ENCODE peak calls at places on chromosomes 11 and 22, in six cellular contexts. One of them, this sample, is unnamed.

GRCh38 chr11:33689089-33689488 is 11.5 kb downstream of the C11orf91 start:
- DNase-seq in activated CD8-positive, alpha-beta memory T cell treated with anti-CD3 and anti-CD28 coated beads, Interleukin-2, amount 50 U/mL, for 48 hours: no peak
- DNase-seq in stimulated activated CD4-positive, alpha-beta T cell treated with anti-CD3 and anti-CD28 coated beads, Interleukin-4, amount 100 ng/mL, for 48 hours: no peak
- DNase-seq in CD8-positive, alpha-beta T cell: no peak
- DNase-seq in kidney tubule cell: peak; percentile 87
- DNase-seq in GM13977: no peak
- DNase-seq in this sample: no peak

GRCh38 chr22:23387827-23388491 is 192.1 kb downstream of the IGLL1 start:
- DNase-seq in activated CD8-positive, alpha-beta memory T cell treated with anti-CD3 and anti-CD28 coated beads, Interleukin-2, amount 50 U/mL, for 48 hours: no peak
- DNase-seq in stimulated activated CD4-positive, alpha-beta T cell treated with anti-CD3 and anti-CD28 coated beads, Interleukin-4, amount 100 ng/mL, for 48 hours: no peak
- DNase-seq in CD8-positive, alpha-beta T cell: no peak
- DNase-seq in kidney tubule cell: no peak
- DNase-seq in GM13977: no peak
- DNase-seq in this sample: no peak

GRCh38 chr11:60870276-60870675 is 2.9 kb downstream of the ZP1 start:
- DNase-seq in activated CD8-positive, alpha-beta memory T cell treated with anti-CD3 and anti-CD28 coated beads, Interleukin-2, amount 50 U/mL, for 48 hours: no peak
- DNase-seq in stimulated activated CD4-positive, alpha-beta T cell treated with anti-CD3 and anti-CD28 coated beads, Interleukin-4, amount 100 ng/mL, for 48 hours: no peak
- DNase-seq in CD8-positive, alpha-beta T cell: no peak
- DNase-seq in kidney tubule cell: no peak
- DNase-seq in GM13977: no peak
- DNase-seq in this sample: no peak

GRCh38 chr11:16049611-16050010 is 306.7 kb downstream of the SOX6 start:
- DNase-seq in activated CD8-positive, alpha-beta memory T cell treated with anti-CD3 and anti-CD28 coated beads, Interleukin-2, amount 50 U/mL, for 48 hours: no peak
- DNase-seq in stimulated activated CD4-positive, alpha-beta T cell treated with anti-CD3 and anti-CD28 coated beads, Interleukin-4, amount 100 ng/mL, for 48 hours: no peak
- DNase-seq in CD8-positive, alpha-beta T cell: no peak
- DNase-seq in kidney tubule cell: no peak
- DNase-seq in GM13977: no peak
- DNase-seq in this sample: no peak

GRCh38 chr22:29257751-29258181 is 10.0 kb downstream of the RHBDD3 start:
- DNase-seq in activated CD8-positive, alpha-beta memory T cell treated with anti-CD3 and anti-CD28 coated beads, Interleukin-2, amount 50 U/mL, for 48 hours: no peak
- DNase-seq in stimulated activated CD4-positive, alpha-beta T cell treated with anti-CD3 and anti-CD28 coated beads, Interleukin-4, amount 100 ng/mL, for 48 hours: no peak
- DNase-seq in CD8-positive, alpha-beta T cell: no peak
- DNase-seq in kidney tubule cell: no peak
- DNase-seq in GM13977: no peak
- DNase-seq in this sample: no peak

GRCh38 chr11:67545280-67545679 is 22.0 kb upstream of the CABP2 start:
- DNase-seq in activated CD8-positive, alpha-beta memory T cell treated with anti-CD3 and anti-CD28 coated beads, Interleukin-2, amount 50 U/mL, for 48 hours: no peak
- DNase-seq in stimulated activated CD4-positive, alpha-beta T cell treated with anti-CD3 and anti-CD28 coated beads, Interleukin-4, amount 100 ng/mL, for 48 hours: no peak
- DNase-seq in CD8-positive, alpha-beta T cell: no peak
- DNase-seq in kidney tubule cell: peak; percentile 78
- DNase-seq in GM13977: no peak
- DNase-seq in this sample: no peak

GRCh38 chr11:15291885-15292284 is 177.2 kb downstream of the INSC start:
- DNase-seq in activated CD8-positive, alpha-beta memory T cell treated with anti-CD3 and anti-CD28 coated beads, Interleukin-2, amount 50 U/mL, for 48 hours: no peak
- DNase-seq in stimulated activated CD4-positive, alpha-beta T cell treated with anti-CD3 and anti-CD28 coated beads, Interleukin-4, amount 100 ng/mL, for 48 hours: no peak
- DNase-seq in CD8-positive, alpha-beta T cell: no peak
- DNase-seq in kidney tubule cell: peak; percentile 33
- DNase-seq in GM13977: no peak
- DNase-seq in this sample: no peak

GRCh38 chr11:101445761-101446160 is 138.0 kb downstream of the TRPC6 start:
- DNase-seq in activated CD8-positive, alpha-beta memory T cell treated with anti-CD3 and anti-CD28 coated beads, Interleukin-2, amount 50 U/mL, for 48 hours: no peak
- DNase-seq in stimulated activated CD4-positive, alpha-beta T cell treated with anti-CD3 and anti-CD28 coated beads, Interleukin-4, amount 100 ng/mL, for 48 hours: no peak
- DNase-seq in CD8-positive, alpha-beta T cell: no peak
- DNase-seq in kidney tubule cell: peak; percentile 59
- DNase-seq in GM13977: no peak
- DNase-seq in this sample: no peak

GRCh38 chr11:96091476-96091875 is 167.6 kb upstream of the MTMR2 start:
- DNase-seq in activated CD8-positive, alpha-beta memory T cell treated with anti-CD3 and anti-CD28 coated beads, Interleukin-2, amount 50 U/mL, for 48 hours: no peak
- DNase-seq in stimulated activated CD4-positive, alpha-beta T cell treated with anti-CD3 and anti-CD28 coated beads, Interleukin-4, amount 100 ng/mL, for 48 hours: no peak
- DNase-seq in CD8-positive, alpha-beta T cell: no peak
- DNase-seq in kidney tubule cell: peak; percentile 56
- DNase-seq in GM13977: no peak
- DNase-seq in this sample: no peak

GRCh38 chr22:28139993-28140392 is 220.9 kb upstream of the PITPNB start:
- DNase-seq in activated CD8-positive, alpha-beta memory T cell treated with anti-CD3 and anti-CD28 coated beads, Interleukin-2, amount 50 U/mL, for 48 hours: no peak
- DNase-seq in stimulated activated CD4-positive, alpha-beta T cell treated with anti-CD3 and anti-CD28 coated beads, Interleukin-4, amount 100 ng/mL, for 48 hours: no peak
- DNase-seq in CD8-positive, alpha-beta T cell: no peak
- DNase-seq in kidney tubule cell: peak; percentile 90
- DNase-seq in GM13977: no peak
- DNase-seq in this sample: no peak

GRCh38 chr11:125591659-125592304 is 870 bp upstream of the STT3A start:
- DNase-seq in activated CD8-positive, alpha-beta memory T cell treated with anti-CD3 and anti-CD28 coated beads, Interleukin-2, amount 50 U/mL, for 48 hours: peak; percentile 72
- DNase-seq in stimulated activated CD4-positive, alpha-beta T cell treated with anti-CD3 and anti-CD28 coated beads, Interleukin-4, amount 100 ng/mL, for 48 hours: peak; percentile 25
- DNase-seq in CD8-positive, alpha-beta T cell: no peak
- DNase-seq in kidney tubule cell: peak; percentile 49
- DNase-seq in GM13977: peak; percentile 31
- DNase-seq in this sample: no peak

GRCh38 chr11:71080239-71081097 is 171.9 kb downstream of the SHANK2 start:
- DNase-seq in activated CD8-positive, alpha-beta memory T cell treated with anti-CD3 and anti-CD28 coated beads, Interleukin-2, amount 50 U/mL, for 48 hours: peak; percentile 75
- DNase-seq in stimulated activated CD4-positive, alpha-beta T cell treated with anti-CD3 and anti-CD28 coated beads, Interleukin-4, amount 100 ng/mL, for 48 hours: peak; percentile 53
- DNase-seq in CD8-positive, alpha-beta T cell: no peak
- DNase-seq in kidney tubule cell: peak; percentile 75
- DNase-seq in GM13977: peak; percentile 77
- DNase-seq in this sample: no peak

GRCh38 chr22:36145881-36146280 is 14.7 kb downstream of the APOL3 start:
- DNase-seq in activated CD8-positive, alpha-beta memory T cell treated with anti-CD3 and anti-CD28 coated beads, Interleukin-2, amount 50 U/mL, for 48 hours: no peak
- DNase-seq in stimulated activated CD4-positive, alpha-beta T cell treated with anti-CD3 and anti-CD28 coated beads, Interleukin-4, amount 100 ng/mL, for 48 hours: no peak
- DNase-seq in CD8-positive, alpha-beta T cell: no peak
- DNase-seq in kidney tubule cell: no peak
- DNase-seq in GM13977: no peak
- DNase-seq in this sample: no peak

GRCh38 chr22:20508815-20509271 is 1.4 kb downstream of the MED15 start:
- DNase-seq in activated CD8-positive, alpha-beta memory T cell treated with anti-CD3 and anti-CD28 coated beads, Interleukin-2, amount 50 U/mL, for 48 hours: no peak
- DNase-seq in stimulated activated CD4-positive, alpha-beta T cell treated with anti-CD3 and anti-CD28 coated beads, Interleukin-4, amount 100 ng/mL, for 48 hours: no peak
- DNase-seq in CD8-positive, alpha-beta T cell: no peak
- DNase-seq in kidney tubule cell: peak; percentile 20
- DNase-seq in GM13977: no peak
- DNase-seq in this sample: no peak

GRCh38 chr11:25317221-25317620 is 820.4 kb downstream of the LUZP2 start:
- DNase-seq in activated CD8-positive, alpha-beta memory T cell treated with anti-CD3 and anti-CD28 coated beads, Interleukin-2, amount 50 U/mL, for 48 hours: no peak
- DNase-seq in stimulated activated CD4-positive, alpha-beta T cell treated with anti-CD3 and anti-CD28 coated beads, Interleukin-4, amount 100 ng/mL, for 48 hours: no peak
- DNase-seq in CD8-positive, alpha-beta T cell: no peak
- DNase-seq in kidney tubule cell: peak; percentile 23
- DNase-seq in GM13977: no peak
- DNase-seq in this sample: no peak

GRCh38 chr11:120238968-120239620 is 846 bp upstream of the POU2F3 start:
- DNase-seq in activated CD8-positive, alpha-beta memory T cell treated with anti-CD3 and anti-CD28 coated beads, Interleukin-2, amount 50 U/mL, for 48 hours: no peak
- DNase-seq in stimulated activated CD4-positive, alpha-beta T cell treated with anti-CD3 and anti-CD28 coated beads, Interleukin-4, amount 100 ng/mL, for 48 hours: no peak
- DNase-seq in CD8-positive, alpha-beta T cell: no peak
- DNase-seq in kidney tubule cell: no peak
- DNase-seq in GM13977: no peak
- DNase-seq in this sample: no peak

GRCh38 chr11:128022007-128022368 is 565.4 kb downstream of the ETS1 start:
- DNase-seq in activated CD8-positive, alpha-beta memory T cell treated with anti-CD3 and anti-CD28 coated beads, Interleukin-2, amount 50 U/mL, for 48 hours: no peak
- DNase-seq in stimulated activated CD4-positive, alpha-beta T cell treated with anti-CD3 and anti-CD28 coated beads, Interleukin-4, amount 100 ng/mL, for 48 hours: no peak
- DNase-seq in CD8-positive, alpha-beta T cell: no peak
- DNase-seq in kidney tubule cell: peak; percentile 55
- DNase-seq in GM13977: no peak
- DNase-seq in this sample: no peak

GRCh38 chr11:64799256-64799924 is 3.6 kb downstream of the MAP4K2 start:
- DNase-seq in activated CD8-positive, alpha-beta memory T cell treated with anti-CD3 and anti-CD28 coated beads, Interleukin-2, amount 50 U/mL, for 48 hours: no peak
- DNase-seq in stimulated activated CD4-positive, alpha-beta T cell treated with anti-CD3 and anti-CD28 coated beads, Interleukin-4, amount 100 ng/mL, for 48 hours: no peak
- DNase-seq in CD8-positive, alpha-beta T cell: no peak
- DNase-seq in kidney tubule cell: no peak
- DNase-seq in GM13977: no peak
- DNase-seq in this sample: no peak

GRCh38 chr11:72643547-72643946 is 30.7 kb downstream of the PDE2A start:
- DNase-seq in activated CD8-positive, alpha-beta memory T cell treated with anti-CD3 and anti-CD28 coated beads, Interleukin-2, amount 50 U/mL, for 48 hours: no peak
- DNase-seq in stimulated activated CD4-positive, alpha-beta T cell treated with anti-CD3 and anti-CD28 coated beads, Interleukin-4, amount 100 ng/mL, for 48 hours: no peak
- DNase-seq in CD8-positive, alpha-beta T cell: no peak
- DNase-seq in kidney tubule cell: peak; percentile 89
- DNase-seq in GM13977: no peak
- DNase-seq in this sample: no peak

GRCh38 chr11:110362916-110363574 is 66.6 kb upstream of the RDX start:
- DNase-seq in activated CD8-positive, alpha-beta memory T cell treated with anti-CD3 and anti-CD28 coated beads, Interleukin-2, amount 50 U/mL, for 48 hours: no peak
- DNase-seq in stimulated activated CD4-positive, alpha-beta T cell treated with anti-CD3 and anti-CD28 coated beads, Interleukin-4, amount 100 ng/mL, for 48 hours: no peak
- DNase-seq in CD8-positive, alpha-beta T cell: no peak
- DNase-seq in kidney tubule cell: peak; percentile 53
- DNase-seq in GM13977: no peak
- DNase-seq in this sample: no peak

GRCh38 chr11:1879941-1880720 is 11.6 kb downstream of the PRR33 start:
- DNase-seq in activated CD8-positive, alpha-beta memory T cell treated with anti-CD3 and anti-CD28 coated beads, Interleukin-2, amount 50 U/mL, for 48 hours: no peak
- DNase-seq in stimulated activated CD4-positive, alpha-beta T cell treated with anti-CD3 and anti-CD28 coated beads, Interleukin-4, amount 100 ng/mL, for 48 hours: no peak
- DNase-seq in CD8-positive, alpha-beta T cell: no peak
- DNase-seq in kidney tubule cell: no peak
- DNase-seq in GM13977: no peak
- DNase-seq in this sample: no peak

GRCh38 chr22:43971112-43971511 is 15.9 kb downstream of the SAMM50 start:
- DNase-seq in activated CD8-positive, alpha-beta memory T cell treated with anti-CD3 and anti-CD28 coated beads, Interleukin-2, amount 50 U/mL, for 48 hours: no peak
- DNase-seq in stimulated activated CD4-positive, alpha-beta T cell treated with anti-CD3 and anti-CD28 coated beads, Interleukin-4, amount 100 ng/mL, for 48 hours: no peak
- DNase-seq in CD8-positive, alpha-beta T cell: no peak
- DNase-seq in kidney tubule cell: no peak
- DNase-seq in GM13977: no peak
- DNase-seq in this sample: no peak

GRCh38 chr11:1258401-1259075 is 35.7 kb downstream of the MUC5B start:
- DNase-seq in activated CD8-positive, alpha-beta memory T cell treated with anti-CD3 and anti-CD28 coated beads, Interleukin-2, amount 50 U/mL, for 48 hours: no peak
- DNase-seq in stimulated activated CD4-positive, alpha-beta T cell treated with anti-CD3 and anti-CD28 coated beads, Interleukin-4, amount 100 ng/mL, for 48 hours: no peak
- DNase-seq in CD8-positive, alpha-beta T cell: no peak
- DNase-seq in kidney tubule cell: no peak
- DNase-seq in GM13977: no peak
- DNase-seq in this sample: no peak

GRCh38 chr22:48819991-48820390 is 1007.7 kb downstream of the BRD1 start:
- DNase-seq in activated CD8-positive, alpha-beta memory T cell treated with anti-CD3 and anti-CD28 coated beads, Interleukin-2, amount 50 U/mL, for 48 hours: no peak
- DNase-seq in stimulated activated CD4-positive, alpha-beta T cell treated with anti-CD3 and anti-CD28 coated beads, Interleukin-4, amount 100 ng/mL, for 48 hours: no peak
- DNase-seq in CD8-positive, alpha-beta T cell: no peak
- DNase-seq in kidney tubule cell: no peak
- DNase-seq in GM13977: no peak
- DNase-seq in this sample: no peak

GRCh38 chr11:31414338-31414737 is 44.7 kb downstream of the DNAJC24 start:
- DNase-seq in activated CD8-positive, alpha-beta memory T cell treated with anti-CD3 and anti-CD28 coated beads, Interleukin-2, amount 50 U/mL, for 48 hours: no peak
- DNase-seq in stimulated activated CD4-positive, alpha-beta T cell treated with anti-CD3 and anti-CD28 coated beads, Interleukin-4, amount 100 ng/mL, for 48 hours: no peak
- DNase-seq in CD8-positive, alpha-beta T cell: no peak
- DNase-seq in kidney tubule cell: peak; percentile 60
- DNase-seq in GM13977: no peak
- DNase-seq in this sample: no peak